ENCODE peak calls at places on chromosomes 12 and 14, in eight cellular contexts. Y, D, O, L, K, M, N and V are unnamed samples.

GRCh38 chr12:78928200-78929074 is 63.9 kb downstream of the SYT1 start:
- DNase-seq in Y (no peak), D (peak), O (no peak), L (no peak), K (no peak), M (peak), N (peak), V (no peak)

GRCh38 chr12:88245905-88246304 is 103.8 kb downstream of the TMTC3 start:
- DNase-seq in Y (no peak), D (no peak), O (no peak), L (no peak), K (no peak), M (no peak), N (peak), V (no peak)

GRCh38 chr12:1839464-1839863 is 19.1 kb downstream of the LRTM2 start:
- DNase-seq in Y (no peak), D (no peak), O (no peak), L (no peak), K (no peak), M (no peak), N (no peak), V (no peak)

GRCh38 chr12:76178461-76178860 is 94.0 kb upstream of the NAP1L1 start:
- DNase-seq in Y (no peak), D (no peak), O (no peak), L (no peak), K (no peak), M (no peak), N (no peak), V (no peak)

GRCh38 chr14:21098134-21098891 is at the start of gene ZNF219:
- DNase-seq in Y (peak), D (no peak), O (no peak), L (no peak), K (peak), M (peak), N (peak), V (no peak)

GRCh38 chr12:57027011-57027804 is 10.9 kb upstream of the TAC3 start:
- DNase-seq in Y (no peak), D (no peak), O (no peak), L (no peak), K (no peak), M (no peak), N (no peak), V (no peak)

GRCh38 chr14:50520947-50521815 is 11.2 kb downstream of the MAP4K5 start:
- DNase-seq in Y (no peak), D (no peak), O (no peak), L (peak), K (no peak), M (peak), N (peak), V (peak)

GRCh38 chr14:72600551-72601330 is 293.2 kb downstream of the DPF3 start:
- DNase-seq in Y (no peak), D (no peak), O (no peak), L (no peak), K (no peak), M (no peak), N (no peak), V (no peak)

GRCh38 chr12:23895792-23896218 is 53.7 kb downstream of the SOX5 start:
- DNase-seq in Y (peak), D (no peak), O (no peak), L (no peak), K (no peak), M (peak), N (no peak), V (no peak)

GRCh38 chr12:128820723-128821432 is 2.9 kb downstream of the SLC15A4 start:
- DNase-seq in Y (no peak), D (no peak), O (no peak), L (peak), K (peak), M (no peak), N (no peak), V (no peak)

GRCh38 chr14:96635850-96636249 is 133.7 kb downstream of the PAPOLA start:
- DNase-seq in Y (no peak), D (no peak), O (peak), L (no peak), K (no peak), M (no peak), N (no peak), V (no peak)

GRCh38 chr12:16349132-16349463 is 1.7 kb downstream of the MGST1 start:
- DNase-seq in Y (peak), D (no peak), O (no peak), L (no peak), K (no peak), M (peak), N (peak), V (no peak)

GRCh38 chr14:88468396-88468795 is 82.9 kb downstream of the SPATA7 start:
- DNase-seq in Y (no peak), D (no peak), O (no peak), L (no peak), K (no peak), M (peak), N (peak), V (no peak)

GRCh38 chr12:97989366-97989940 is 525.9 kb upstream of the TMPO start:
- DNase-seq in Y (no peak), D (no peak), O (no peak), L (no peak), K (no peak), M (no peak), N (no peak), V (no peak)

GRCh38 chr12:106773286-106773685 is 1.2 kb upstream of the RIC8B start:
- DNase-seq in Y (peak), D (no peak), O (no peak), L (no peak), K (no peak), M (no peak), N (no peak), V (no peak)

GRCh38 chr12:49537709-49538601 is 875 bp upstream of the KCNH3 start:
- DNase-seq in Y (peak), D (no peak), O (no peak), L (no peak), K (no peak), M (no peak), N (no peak), V (no peak)

GRCh38 chr12:104480826-104481457 is 24.2 kb downstream of the CHST11 start:
- DNase-seq in Y (no peak), D (no peak), O (no peak), L (no peak), K (peak), M (peak), N (peak), V (no peak)

GRCh38 chr12:101607894-101608293 is 13.1 kb downstream of the MYBPC1 start:
- DNase-seq in Y (no peak), D (no peak), O (no peak), L (no peak), K (no peak), M (no peak), N (no peak), V (no peak)

GRCh38 chr12:9673404-9674225 is 4.1 kb downstream of the CLEC2D start:
- DNase-seq in Y (peak), D (peak), O (no peak), L (peak), K (peak), M (peak), N (peak), V (peak)

GRCh38 chr14:53954551-53955233 is 1.9 kb downstream of the BMP4 start:
- DNase-seq in Y (no peak), D (no peak), O (no peak), L (no peak), K (peak), M (peak), N (peak), V (no peak)

GRCh38 chr14:53957739-53958138 is 1.1 kb upstream of the BMP4 start:
- DNase-seq in Y (no peak), D (no peak), O (no peak), L (no peak), K (no peak), M (no peak), N (no peak), V (no peak)

GRCh38 chr14:53955671-53956426 is 776 bp downstream of the BMP4 start:
- DNase-seq in Y (peak), D (no peak), O (no peak), L (peak), K (peak), M (peak), N (no peak), V (no peak)

GRCh38 chr14:53955234-53955556 is 1.4 kb downstream of the BMP4 start:
- DNase-seq in Y (peak), D (no peak), O (no peak), L (no peak), K (no peak), M (no peak), N (no peak), V (no peak)

DNA sequence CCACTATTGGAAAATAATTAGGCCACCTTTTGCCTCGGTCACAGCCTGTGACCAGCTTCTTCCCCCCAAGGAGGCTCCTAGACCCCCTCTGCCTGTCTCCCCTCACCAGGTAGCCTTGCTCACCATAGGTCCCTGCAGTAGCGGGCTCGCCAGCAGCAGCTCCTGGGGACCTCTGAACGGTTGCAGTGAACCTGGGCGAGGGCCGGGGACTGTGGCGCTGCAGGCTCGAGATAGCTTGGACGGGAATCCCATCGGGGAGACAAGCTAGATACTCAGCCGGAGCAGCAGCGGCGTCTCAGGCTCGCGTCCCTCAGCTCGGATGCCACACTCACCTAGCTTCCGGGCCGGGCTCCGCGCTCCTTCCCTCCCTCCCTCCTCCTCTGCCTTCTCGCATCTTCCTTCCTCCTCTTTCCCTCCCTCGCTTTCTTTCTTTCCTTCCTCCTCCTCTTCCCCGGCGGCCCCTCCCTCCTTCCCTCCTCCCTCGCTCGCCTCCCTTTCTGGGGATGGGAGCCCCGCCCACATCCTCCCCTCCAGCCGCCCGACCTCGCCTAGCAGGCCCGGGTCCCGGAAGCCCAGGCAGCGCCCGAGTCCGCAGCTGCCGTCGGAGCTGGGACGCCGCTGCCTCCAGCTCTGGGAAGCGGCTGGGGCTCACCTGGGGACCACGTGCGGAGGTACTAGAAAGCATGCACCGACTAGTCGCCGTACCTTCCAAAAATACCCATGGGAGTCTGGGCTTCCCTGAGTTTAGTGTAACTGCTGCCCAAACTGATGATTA is at the start of gene BMP4:
- DNase-seq in Y (peak), D (no peak), O (no peak), L (peak), K (peak), M (peak), N (no peak), V (no peak)
- H3K4me3 ChIP-seq in Y (peak), D (peak), O (peak), L (peak), K (peak), M (peak), N (peak), V (peak)

DNA sequence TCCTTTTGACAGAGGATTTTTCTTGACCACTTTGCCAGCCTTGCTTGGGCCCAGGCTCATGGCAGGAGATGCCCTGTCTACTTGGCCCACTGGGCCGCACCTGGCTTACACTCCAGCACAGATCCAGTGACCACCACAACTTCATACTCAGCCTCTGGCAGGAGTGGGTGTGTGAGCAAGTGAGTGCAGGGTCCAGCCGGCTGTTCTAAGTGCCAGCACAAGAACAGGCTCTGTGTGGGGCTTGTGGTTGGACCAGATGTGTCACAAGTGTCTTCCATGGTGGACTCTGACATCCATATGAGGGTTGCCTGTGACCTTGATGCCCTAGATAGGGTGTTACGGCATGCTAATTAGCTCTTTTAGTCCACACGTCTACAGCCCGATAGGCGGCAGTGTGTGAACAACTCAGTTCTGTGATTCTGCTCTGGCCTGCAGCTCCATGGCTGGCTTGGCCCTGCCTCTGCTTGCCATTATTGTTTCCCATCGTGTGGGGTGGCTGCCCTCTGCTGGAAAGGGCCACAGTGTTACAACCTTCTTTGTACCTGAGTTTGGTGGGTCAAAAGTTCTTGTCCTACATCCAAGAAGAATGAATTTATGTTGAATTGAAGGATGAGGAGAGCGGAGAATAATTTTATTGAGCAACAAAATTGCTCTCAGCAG is 1089.1 kb downstream of the SLC6A15 start:
- DNase-seq in Y (peak), D (no peak), O (no peak), L (peak), K (peak), M (no peak), N (peak), V (no peak)
- TF ChIP-seq CTCF in Y (peak), D (peak), O (no peak), L (peak), K (peak), M (peak), N (peak), V (peak)

DNA sequence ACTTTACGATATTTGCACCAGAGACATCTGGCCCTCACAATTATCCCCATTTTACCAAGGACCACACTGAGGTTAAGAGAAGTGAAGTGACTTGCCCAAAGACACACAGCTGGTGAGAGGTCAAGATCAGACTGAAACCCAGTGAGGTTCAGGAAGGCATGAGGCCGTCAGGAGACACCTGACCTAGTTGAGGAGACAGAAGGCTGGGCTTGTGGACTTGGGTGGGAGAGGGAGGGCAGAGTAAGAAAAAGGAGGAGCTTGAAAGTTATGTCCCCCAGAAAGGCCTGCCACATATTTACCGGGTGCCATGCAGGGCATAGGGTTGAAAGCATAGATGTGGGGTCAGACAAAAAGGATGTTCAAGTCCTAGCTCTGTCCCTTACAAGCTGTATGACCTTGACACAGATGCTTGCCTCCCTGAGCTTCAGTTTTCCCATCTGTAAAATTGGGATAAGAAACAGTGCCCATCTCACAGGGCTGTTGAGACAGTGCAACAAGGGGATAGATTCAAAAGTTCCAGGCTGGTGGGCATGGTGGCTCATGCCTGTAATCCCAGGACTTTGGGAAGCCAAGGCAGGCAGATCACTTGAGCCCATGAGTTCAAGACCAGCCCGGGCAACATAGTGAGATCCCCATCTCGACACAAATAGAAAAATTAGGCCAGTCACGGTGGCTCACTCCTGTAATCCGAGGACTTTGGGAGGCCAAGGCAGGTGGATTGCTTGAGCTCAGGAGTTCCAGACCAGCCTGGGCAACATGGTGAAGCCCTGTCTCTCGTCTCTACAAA is 6.4 kb downstream of the SELPLG start:
- DNase-seq in Y (no peak), D (no peak), O (no peak), L (no peak), K (no peak), M (no peak), N (no peak), V (no peak)
- H3K4me3 ChIP-seq in Y (no peak), D (no peak), O (no peak), L (no peak), K (no peak), M (no peak), N (no peak), V (no peak)

GRCh38 chr12:20792971-20793370 is 17.5 kb upstream of the SLCO1B3 start:
- DNase-seq in Y (peak), D (no peak), O (no peak), L (no peak), K (no peak), M (no peak), N (no peak), V (no peak)

GRCh38 chr12:20800160-20800559 is 10.3 kb upstream of the SLCO1B3 start:
- DNase-seq in Y (no peak), D (no peak), O (no peak), L (peak), K (no peak), M (no peak), N (no peak), V (no peak)

GRCh38 chr12:20801035-20801434 is 9.5 kb upstream of the SLCO1B3 start:
- DNase-seq in Y (no peak), D (no peak), O (no peak), L (no peak), K (no peak), M (no peak), N (no peak), V (no peak)

DNA sequence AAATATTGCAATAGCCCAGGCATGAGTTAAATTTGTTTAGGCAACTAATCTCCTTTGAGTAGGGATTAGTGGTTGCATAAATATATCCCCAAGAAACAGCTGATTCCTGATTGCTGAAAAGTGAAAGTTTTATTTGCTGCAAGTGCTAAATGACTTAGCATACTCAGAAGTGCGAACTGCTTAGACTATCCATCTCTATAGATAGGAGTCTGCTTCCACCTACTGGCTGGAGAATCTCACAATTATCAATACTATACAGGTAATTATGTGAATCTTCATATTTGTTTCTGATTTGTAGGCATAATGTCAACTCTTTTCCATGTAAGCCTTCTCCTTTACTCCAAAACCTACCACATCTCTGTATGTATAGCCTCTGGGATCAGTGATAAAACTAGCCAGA is 11.9 kb upstream of the SLCO1B3 start:
- DNase-seq in Y (peak), D (no peak), O (no peak), L (peak), K (no peak), M (peak), N (peak), V (peak)
- TF ChIP-seq CTCF in Y (peak), D (peak), O (no peak), L (no peak), K (peak), M (no peak), N (peak), V (no peak)

DNA sequence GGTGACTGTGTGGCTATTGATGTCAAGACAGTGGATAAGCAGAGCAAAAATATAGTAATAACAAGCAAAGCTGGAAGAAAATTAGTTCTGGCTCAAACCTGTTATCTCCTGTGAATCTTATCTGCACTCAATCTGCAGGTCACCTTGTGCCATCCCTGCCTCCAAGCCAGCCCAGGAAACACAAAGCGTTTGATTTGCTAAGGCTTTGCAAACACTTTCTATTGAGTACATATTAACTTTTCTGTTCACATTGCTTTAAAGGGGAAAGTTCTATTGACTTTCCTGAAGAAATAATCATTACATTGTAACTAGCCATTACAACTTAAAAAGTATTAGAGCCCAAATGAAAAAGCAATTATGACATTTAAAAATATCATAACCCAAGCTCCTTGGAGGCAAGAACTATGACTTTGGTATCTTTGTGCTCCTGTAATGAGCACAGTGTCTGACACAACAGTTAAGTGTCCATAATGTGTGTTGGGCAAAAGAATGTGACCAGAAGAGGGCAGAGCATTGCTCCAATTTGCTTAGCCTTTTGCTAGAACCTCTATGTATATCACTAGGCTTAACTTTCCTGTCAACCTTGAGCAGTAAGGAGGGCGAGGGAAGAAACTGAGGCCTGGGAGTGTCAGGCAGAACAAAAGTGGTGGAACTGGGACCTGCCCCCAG is 24.7 kb downstream of the SERPINA3 start:
- DNase-seq in Y (peak), D (no peak), O (no peak), L (no peak), K (no peak), M (no peak), N (peak), V (no peak)
- H3K4me3 ChIP-seq in Y (no peak), D (no peak), O (no peak), L (no peak), K (no peak), M (no peak), N (no peak), V (no peak)

GRCh38 chr12:92094751-92095161 is 50.9 kb downstream of the BTG1 start:
- DNase-seq in Y (peak), D (no peak), O (no peak), L (no peak), K (no peak), M (peak), N (peak), V (no peak)
- TF ChIP-seq CTCF in Y (peak), D (no peak), O (no peak), L (no peak), K (no peak), M (no peak), N (peak), V (peak)

GRCh38 chr14:73752297-73752992 is 38.3 kb upstream of the PNMA1 start:
- DNase-seq in Y (peak), D (no peak), O (no peak), L (peak), K (peak), M (peak), N (peak), V (no peak)

GRCh38 chr14:73753043-73753886 is 39.1 kb upstream of the PNMA1 start:
- DNase-seq in Y (no peak), D (no peak), O (no peak), L (peak), K (no peak), M (no peak), N (no peak), V (no peak)

GRCh38 chr14:73754911-73755360 is 40.8 kb upstream of the PNMA1 start:
- DNase-seq in Y (peak), D (no peak), O (no peak), L (no peak), K (no peak), M (peak), N (peak), V (no peak)

GRCh38 chr14:73755434-73756014 is 41.3 kb upstream of the PNMA1 start:
- DNase-seq in Y (no peak), D (no peak), O (no peak), L (peak), K (no peak), M (no peak), N (no peak), V (no peak)

GRCh38 chr14:73753887-73754880 is 40.0 kb upstream of the PNMA1 start:
- DNase-seq in Y (no peak), D (no peak), O (no peak), L (peak), K (no peak), M (no peak), N (peak), V (no peak)
- H3K4me3 ChIP-seq in Y (no peak), D (no peak), O (peak), L (peak), K (peak), M (peak), N (no peak), V (peak)